ENCODE peak calls at places on chromosomes 13 and 19, in nine cellular contexts. One of them, this sample, is unnamed. For H3K9me3, the result is how much of the 10 kb centered on the place peaks cover.

GRCh38 chr13:30569901-30570576 is 47.7 kb upstream of the USPL1 start:
- DNase-seq in pancreas: no peak
- DNase-seq in Panc1: no peak
- DNase-seq in aorta: no peak
- DNase-seq in WERI-Rb-1: no peak
- DNase-seq in upper lobe of right lung: no peak
- DNase-seq in uterus: peak
- DNase-seq in small intestine: no peak
- DNase-seq in gastrocnemius medialis: no peak
- DNase-seq in this sample: no peak

GRCh38 chr19:16233081-16233776 is 35.5 kb downstream of the AP1M1 start:
- DNase-seq in upper lobe of right lung: peak
- DNase-seq in Panc1: no peak
- DNase-seq in aorta: no peak
- DNase-seq in pancreas: no peak
- DNase-seq in uterus: no peak
- DNase-seq in gastrocnemius medialis: no peak
- DNase-seq in WERI-Rb-1: no peak
- DNase-seq in small intestine: no peak
- DNase-seq in this sample: no peak

GRCh38 chr13:50334944-50335343 is 319.7 kb downstream of the KCNRG start:
- DNase-seq in small intestine: no peak
- DNase-seq in aorta: no peak
- DNase-seq in Panc1: no peak
- DNase-seq in gastrocnemius medialis: no peak
- DNase-seq in upper lobe of right lung: no peak
- DNase-seq in pancreas: no peak
- DNase-seq in WERI-Rb-1: no peak
- DNase-seq in uterus: no peak
- DNase-seq in this sample: no peak

GRCh38 chr19:16139752-16140151 is 3.7 kb upstream of the HSH2D start:
- DNase-seq in aorta: no peak
- DNase-seq in WERI-Rb-1: no peak
- DNase-seq in Panc1: no peak
- DNase-seq in pancreas: no peak
- DNase-seq in upper lobe of right lung: no peak
- DNase-seq in gastrocnemius medialis: no peak
- DNase-seq in uterus: no peak
- DNase-seq in small intestine: no peak
- DNase-seq in this sample: no peak

GRCh38 chr13:29859971-29860370 is 9.6 kb upstream of the UBL3 start:
- DNase-seq in gastrocnemius medialis: no peak
- DNase-seq in aorta: no peak
- DNase-seq in Panc1: no peak
- DNase-seq in pancreas: no peak
- DNase-seq in small intestine: no peak
- DNase-seq in uterus: no peak
- DNase-seq in upper lobe of right lung: no peak
- DNase-seq in WERI-Rb-1: no peak
- DNase-seq in this sample: no peak

GRCh38 chr13:74217816-74218215 is 83.6 kb upstream of the KLF12 start:
- DNase-seq in upper lobe of right lung: no peak
- DNase-seq in aorta: no peak
- DNase-seq in small intestine: no peak
- DNase-seq in Panc1: no peak
- DNase-seq in gastrocnemius medialis: no peak
- DNase-seq in pancreas: no peak
- DNase-seq in WERI-Rb-1: no peak
- DNase-seq in uterus: no peak
- DNase-seq in this sample: no peak

GRCh38 chr13:95926231-95926630 is 127.0 kb downstream of the UGGT2 start:
- DNase-seq in WERI-Rb-1: no peak
- DNase-seq in uterus: no peak
- DNase-seq in small intestine: no peak
- DNase-seq in aorta: no peak
- DNase-seq in pancreas: no peak
- DNase-seq in upper lobe of right lung: no peak
- DNase-seq in gastrocnemius medialis: no peak
- DNase-seq in Panc1: no peak
- DNase-seq in this sample: no peak

GRCh38 chr13:45167611-45168554 is 33.0 kb downstream of the KCTD4 start:
- DNase-seq in upper lobe of right lung: peak
- DNase-seq in WERI-Rb-1: no peak
- DNase-seq in small intestine: peak
- DNase-seq in gastrocnemius medialis: peak
- DNase-seq in uterus: no peak
- DNase-seq in aorta: no peak
- DNase-seq in pancreas: peak
- DNase-seq in Panc1: no peak
- DNase-seq in this sample: no peak

DNA sequence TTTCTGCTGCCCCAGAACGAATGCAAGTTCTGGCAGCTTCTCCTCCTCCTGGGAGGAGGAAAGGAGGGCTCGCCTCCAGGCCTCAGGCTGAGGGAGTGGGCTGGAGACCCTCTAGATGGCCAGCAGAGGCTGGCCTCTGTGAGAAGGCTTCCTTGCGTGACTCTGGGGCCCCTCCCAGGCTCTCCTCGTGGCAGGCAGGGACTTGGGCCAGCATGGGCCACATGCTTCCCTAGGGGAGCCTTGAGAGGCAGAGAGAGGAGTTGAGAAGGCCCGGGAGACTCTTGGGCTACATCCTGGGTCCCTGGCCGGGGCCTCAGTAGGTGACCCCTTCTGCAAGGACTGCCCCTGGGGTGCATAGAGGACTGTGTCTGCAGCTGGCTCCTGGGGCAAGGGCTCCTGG is 25.9 kb downstream of the LYL1 start:
- DNase-seq in aorta: no peak
- DNase-seq in WERI-Rb-1: no peak
- DNase-seq in uterus: peak
- DNase-seq in Panc1: no peak
- DNase-seq in gastrocnemius medialis: no peak
- DNase-seq in upper lobe of right lung: no peak
- DNase-seq in pancreas: no peak
- DNase-seq in small intestine: no peak
- DNase-seq in this sample: no peak
- H3K27ac ChIP-seq in aorta: no peak
- H3K27ac ChIP-seq in WERI-Rb-1: no peak
- H3K27ac ChIP-seq in uterus: peak
- H3K27ac ChIP-seq in Panc1: no peak
- H3K27ac ChIP-seq in gastrocnemius medialis: peak
- H3K27ac ChIP-seq in upper lobe of right lung: peak
- H3K27ac ChIP-seq in pancreas: no peak
- H3K27ac ChIP-seq in small intestine: no peak
- H3K27ac ChIP-seq in this sample: no peak

GRCh38 chr19:56827708-56828107 is 12.8 kb downstream of the PEG3 start:
- DNase-seq in uterus: no peak
- DNase-seq in Panc1: no peak
- DNase-seq in gastrocnemius medialis: no peak
- DNase-seq in aorta: no peak
- DNase-seq in pancreas: no peak
- DNase-seq in small intestine: no peak
- DNase-seq in WERI-Rb-1: no peak
- DNase-seq in upper lobe of right lung: no peak
- DNase-seq in this sample: no peak

GRCh38 chr19:56831279-56831678 is 9.2 kb downstream of the PEG3 start:
- DNase-seq in upper lobe of right lung: no peak
- DNase-seq in aorta: no peak
- DNase-seq in Panc1: no peak
- DNase-seq in small intestine: no peak
- DNase-seq in gastrocnemius medialis: no peak
- DNase-seq in uterus: no peak
- DNase-seq in pancreas: no peak
- DNase-seq in WERI-Rb-1: no peak
- DNase-seq in this sample: no peak

GRCh38 chr19:56832352-56832928 is 8.1 kb downstream of the PEG3 start:
- DNase-seq in uterus: no peak
- DNase-seq in Panc1: no peak
- DNase-seq in WERI-Rb-1: no peak
- DNase-seq in small intestine: no peak
- DNase-seq in pancreas: no peak
- DNase-seq in upper lobe of right lung: no peak
- DNase-seq in gastrocnemius medialis: no peak
- DNase-seq in aorta: no peak
- DNase-seq in this sample: no peak

GRCh38 chr19:56834564-56835375 is 5.8 kb downstream of the PEG3 start:
- DNase-seq in Panc1: no peak
- DNase-seq in gastrocnemius medialis: no peak
- DNase-seq in aorta: no peak
- DNase-seq in small intestine: no peak
- DNase-seq in uterus: no peak
- DNase-seq in pancreas: no peak
- DNase-seq in WERI-Rb-1: peak
- DNase-seq in upper lobe of right lung: no peak
- DNase-seq in this sample: no peak

DNA sequence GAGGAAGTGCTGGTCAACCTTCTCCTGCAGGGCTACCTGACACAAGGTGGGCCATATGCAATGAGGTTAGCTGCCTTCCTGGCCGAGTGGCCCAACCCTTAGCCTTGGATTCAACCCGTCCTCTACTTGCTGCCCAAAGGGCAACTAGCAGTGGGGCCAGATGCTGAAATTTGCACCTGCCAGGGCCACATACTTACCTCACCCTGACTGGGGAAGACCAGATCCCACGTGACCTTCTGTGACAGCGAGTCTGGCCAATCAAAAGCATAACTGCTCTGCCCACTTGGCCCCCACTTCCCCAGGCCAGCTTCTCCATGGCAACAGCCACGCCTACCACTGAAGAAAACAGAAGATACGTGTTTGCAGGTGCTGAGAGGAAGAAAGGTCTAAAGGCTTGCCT is 10.9 kb downstream of the PEG3 start:
- DNase-seq in aorta: no peak
- DNase-seq in uterus: no peak
- DNase-seq in gastrocnemius medialis: no peak
- DNase-seq in small intestine: no peak
- DNase-seq in pancreas: no peak
- DNase-seq in upper lobe of right lung: no peak
- DNase-seq in WERI-Rb-1: no peak
- DNase-seq in Panc1: no peak
- DNase-seq in this sample: no peak
- H3K9me3 ChIP-seq in aorta: under half
- H3K9me3 ChIP-seq in uterus: under half
- H3K9me3 ChIP-seq in gastrocnemius medialis: under half
- H3K9me3 ChIP-seq in small intestine: under half
- H3K9me3 ChIP-seq in pancreas: under half
- H3K9me3 ChIP-seq in upper lobe of right lung: under half
- H3K9me3 ChIP-seq in WERI-Rb-1: under half
- H3K9me3 ChIP-seq in Panc1: under half
- H3K9me3 ChIP-seq in this sample: under half

GRCh38 chr13:28185256-28185655 is 46.9 kb downstream of the PAN3 start:
- DNase-seq in aorta: no peak
- DNase-seq in Panc1: no peak
- DNase-seq in small intestine: no peak
- DNase-seq in uterus: no peak
- DNase-seq in WERI-Rb-1: no peak
- DNase-seq in pancreas: no peak
- DNase-seq in upper lobe of right lung: no peak
- DNase-seq in gastrocnemius medialis: no peak
- DNase-seq in this sample: no peak

GRCh38 chr13:28181413-28181812 is 43.1 kb downstream of the PAN3 start:
- DNase-seq in Panc1: peak
- DNase-seq in uterus: no peak
- DNase-seq in gastrocnemius medialis: no peak
- DNase-seq in small intestine: no peak
- DNase-seq in aorta: no peak
- DNase-seq in upper lobe of right lung: no peak
- DNase-seq in pancreas: no peak
- DNase-seq in WERI-Rb-1: no peak
- DNase-seq in this sample: no peak

GRCh38 chr13:28177327-28177726 is 39.0 kb downstream of the PAN3 start:
- DNase-seq in aorta: no peak
- DNase-seq in pancreas: no peak
- DNase-seq in Panc1: no peak
- DNase-seq in small intestine: no peak
- DNase-seq in uterus: no peak
- DNase-seq in gastrocnemius medialis: no peak
- DNase-seq in upper lobe of right lung: no peak
- DNase-seq in WERI-Rb-1: no peak
- DNase-seq in this sample: no peak

GRCh38 chr13:28177877-28178276 is 39.5 kb downstream of the PAN3 start:
- DNase-seq in WERI-Rb-1: no peak
- DNase-seq in aorta: no peak
- DNase-seq in Panc1: no peak
- DNase-seq in uterus: no peak
- DNase-seq in gastrocnemius medialis: no peak
- DNase-seq in upper lobe of right lung: no peak
- DNase-seq in pancreas: no peak
- DNase-seq in small intestine: no peak
- DNase-seq in this sample: no peak

DNA sequence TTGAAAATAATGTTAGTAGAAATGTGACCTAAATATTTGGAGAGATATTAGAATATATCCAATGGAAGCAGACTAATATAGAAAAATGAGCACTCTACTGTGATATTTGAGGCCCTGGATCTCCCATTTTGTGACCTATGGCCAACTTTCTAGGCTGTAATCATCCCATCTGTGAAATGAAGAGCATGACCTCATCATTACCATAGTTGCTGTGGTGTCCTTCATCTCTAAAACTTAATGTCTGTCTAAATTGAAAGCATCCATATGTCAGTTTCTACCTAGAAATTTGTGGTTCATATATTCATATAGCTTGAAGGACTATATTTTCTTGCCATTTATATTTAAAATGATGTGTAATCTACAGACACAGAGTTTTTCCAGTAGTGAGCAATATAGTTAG is 41.6 kb downstream of the PAN3 start:
- DNase-seq in Panc1: no peak
- DNase-seq in WERI-Rb-1: no peak
- DNase-seq in small intestine: no peak
- DNase-seq in gastrocnemius medialis: no peak
- DNase-seq in upper lobe of right lung: no peak
- DNase-seq in aorta: no peak
- DNase-seq in pancreas: no peak
- DNase-seq in uterus: no peak
- DNase-seq in this sample: no peak
- H3K27ac ChIP-seq in Panc1: no peak
- H3K27ac ChIP-seq in WERI-Rb-1: no peak
- H3K27ac ChIP-seq in small intestine: no peak
- H3K27ac ChIP-seq in gastrocnemius medialis: no peak
- H3K27ac ChIP-seq in upper lobe of right lung: no peak
- H3K27ac ChIP-seq in aorta: no peak
- H3K27ac ChIP-seq in pancreas: no peak
- H3K27ac ChIP-seq in uterus: no peak
- H3K27ac ChIP-seq in this sample: no peak

DNA sequence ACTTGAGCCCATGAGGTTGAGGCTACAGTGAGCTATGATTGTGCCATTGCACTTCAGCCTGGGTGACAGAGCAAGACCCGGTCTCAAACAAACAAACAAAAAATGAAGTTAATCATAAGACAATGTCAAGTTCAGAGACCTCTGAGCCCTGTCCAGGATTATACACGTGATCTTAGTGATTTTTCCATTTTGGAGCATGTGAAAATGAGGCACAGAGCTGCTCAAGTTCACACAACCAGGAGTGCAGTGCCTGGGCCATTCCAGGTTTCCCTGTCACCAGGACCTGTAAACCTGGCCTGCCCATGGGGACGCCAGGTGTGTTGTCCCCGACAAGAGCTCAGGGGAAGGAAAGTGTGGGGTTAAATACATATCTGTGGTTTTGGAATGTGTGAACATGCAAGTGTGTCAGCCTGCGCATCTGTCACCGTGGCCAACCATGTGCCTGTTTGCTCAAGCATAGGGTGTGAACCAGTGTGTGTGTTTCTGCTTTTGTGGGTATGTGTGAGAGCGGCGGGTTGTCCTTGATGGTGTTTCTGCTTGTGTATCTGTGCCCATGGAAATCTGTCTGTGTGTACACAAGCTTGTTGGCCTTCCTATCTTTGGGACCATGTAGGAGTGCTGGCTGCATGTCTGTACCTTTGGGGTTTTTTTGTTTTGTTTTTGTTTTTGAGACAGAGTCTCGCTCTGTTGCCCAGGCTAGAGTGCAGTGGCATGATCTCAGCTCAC is 1.5 kb upstream of the FXYD1 start:
- DNase-seq in upper lobe of right lung: no peak
- DNase-seq in gastrocnemius medialis: no peak
- DNase-seq in WERI-Rb-1: no peak
- DNase-seq in aorta: no peak
- DNase-seq in small intestine: no peak
- DNase-seq in uterus: no peak
- DNase-seq in Panc1: no peak
- DNase-seq in pancreas: no peak
- DNase-seq in this sample: no peak
- H3K9me3 ChIP-seq in upper lobe of right lung: under half
- H3K9me3 ChIP-seq in gastrocnemius medialis: under half
- H3K9me3 ChIP-seq in WERI-Rb-1: under half
- H3K9me3 ChIP-seq in aorta: under half
- H3K9me3 ChIP-seq in small intestine: under half
- H3K9me3 ChIP-seq in uterus: under half
- H3K9me3 ChIP-seq in Panc1: under half
- H3K9me3 ChIP-seq in pancreas: under half
- H3K9me3 ChIP-seq in this sample: under half

This sample was measured in CD4-positive, alpha-beta T cell.